ENCODE peak calls at places on chromosomes 4 and X, in four cellular contexts. One of them, this sample, is unnamed.
A peak's percentile ranks its signal among the peaks of the same experiment; 100 is the strongest.

GRCh38 chrX:111270339-111270738 is at the start of gene CAPN6:
- DNase-seq in NT2/D1: peak; percentile 16
- DNase-seq in T-helper 9 cell: no peak
- DNase-seq in GM12892: no peak
- DNase-seq in this sample: no peak

GRCh38 chrX:155864655-155865054 is 16.5 kb upstream of the VAMP7 start:
- DNase-seq in NT2/D1: no peak
- DNase-seq in T-helper 9 cell: no peak
- DNase-seq in GM12892: no peak
- DNase-seq in this sample: no peak

GRCh38 chrX:105552395-105552794 is 269.9 kb upstream of the NRK start:
- DNase-seq in NT2/D1: no peak
- DNase-seq in T-helper 9 cell: no peak
- DNase-seq in GM12892: no peak
- DNase-seq in this sample: no peak

GRCh38 chrX:67558267-67558666 is 14.4 kb downstream of the AR start:
- DNase-seq in NT2/D1: no peak
- DNase-seq in T-helper 9 cell: no peak
- DNase-seq in GM12892: no peak
- DNase-seq in this sample: no peak

GRCh38 chr4:86498560-86499166 is 95.5 kb upstream of the PTPN13 start:
- DNase-seq in NT2/D1: no peak
- DNase-seq in T-helper 9 cell: no peak
- DNase-seq in GM12892: no peak
- DNase-seq in this sample: no peak

GRCh38 chrX:41350150-41350975 is 16.4 kb downstream of the DDX3X start:
- DNase-seq in NT2/D1: no peak
- DNase-seq in T-helper 9 cell: no peak
- DNase-seq in GM12892: no peak
- DNase-seq in this sample: no peak

GRCh38 chr4:188016754-188017153 is 21.2 kb downstream of the ZFP42 start:
- DNase-seq in NT2/D1: no peak
- DNase-seq in T-helper 9 cell: no peak
- DNase-seq in GM12892: no peak
- DNase-seq in this sample: no peak

GRCh38 chr4:48403779-48404178 is 62.5 kb downstream of the SLAIN2 start:
- DNase-seq in NT2/D1: no peak
- DNase-seq in T-helper 9 cell: no peak
- DNase-seq in GM12892: no peak
- DNase-seq in this sample: no peak

GRCh38 chrX:130001893-130002292 is 19.5 kb downstream of the BCORL1 start:
- DNase-seq in NT2/D1: no peak
- DNase-seq in T-helper 9 cell: no peak
- DNase-seq in GM12892: no peak
- DNase-seq in this sample: no peak

GRCh38 chrX:1398431-1399340 is 6.8 kb upstream of the SLC25A6 start:
- DNase-seq in NT2/D1: no peak
- DNase-seq in T-helper 9 cell: no peak
- DNase-seq in GM12892: no peak
- DNase-seq in this sample: no peak

GRCh38 chrX:10240918-10241317 is 84.1 kb downstream of the CLCN4 start:
- DNase-seq in NT2/D1: no peak
- DNase-seq in T-helper 9 cell: no peak
- DNase-seq in GM12892: no peak
- DNase-seq in this sample: peak; percentile 61

GRCh38 chrX:97189668-97190067 is 306.0 kb downstream of the RPA4 start:
- DNase-seq in NT2/D1: no peak
- DNase-seq in T-helper 9 cell: no peak
- DNase-seq in GM12892: no peak
- DNase-seq in this sample: no peak

GRCh38 chr4:45621926-45622325 is 501.9 kb downstream of the GABRG1 start:
- DNase-seq in NT2/D1: no peak
- DNase-seq in T-helper 9 cell: no peak
- DNase-seq in GM12892: no peak
- DNase-seq in this sample: no peak

GRCh38 chrX:26822448-26822847 is 606.5 kb downstream of the MAGEB5 start:
- DNase-seq in NT2/D1: peak; percentile 22
- DNase-seq in T-helper 9 cell: no peak
- DNase-seq in GM12892: no peak
- DNase-seq in this sample: no peak

GRCh38 chr4:124940387-124940786 is 227.9 kb upstream of the ANKRD50 start:
- DNase-seq in NT2/D1: no peak
- DNase-seq in T-helper 9 cell: no peak
- DNase-seq in GM12892: no peak
- DNase-seq in this sample: peak; percentile 91

GRCh38 chrX:69297521-69297920 is 132.3 kb upstream of the PJA1 start:
- DNase-seq in NT2/D1: no peak
- DNase-seq in T-helper 9 cell: no peak
- DNase-seq in GM12892: no peak
- DNase-seq in this sample: no peak

GRCh38 chr4:26557164-26557563 is 26.7 kb upstream of the TBC1D19 start:
- DNase-seq in NT2/D1: no peak
- DNase-seq in T-helper 9 cell: no peak
- DNase-seq in GM12892: no peak
- DNase-seq in this sample: peak; percentile 98

This sample was measured in AG04449.